ENCODE peak calls at places on chromosomes 5 and 9, in ten cellular contexts. One of them, this sample, is unnamed.

GRCh38 chr9:121288874-121289553 is 21.1 kb downstream of the GSN start:
- DNase-seq in IMR-90: peak; percentile 74
- DNase-seq in Peyer's patch: peak; percentile 67
- DNase-seq in PC-3: no peak
- DNase-seq in retinal pigment epithelial cell: peak; percentile 96
- DNase-seq in uterus: peak; percentile 93
- DNase-seq in fibroblast of the aortic adventitia: peak; percentile 85
- DNase-seq in cardiac fibroblast: peak; percentile 66
- DNase-seq in kidney epithelial cell: peak; percentile 86
- DNase-seq in left lung: peak; percentile 74
- DNase-seq in this sample: no peak

GRCh38 chr5:93062548-93062947 is 518.5 kb downstream of the NR2F1-AS1 start:
- DNase-seq in IMR-90: no peak
- DNase-seq in Peyer's patch: no peak
- DNase-seq in PC-3: peak; percentile 48
- DNase-seq in retinal pigment epithelial cell: no peak
- DNase-seq in uterus: no peak
- DNase-seq in fibroblast of the aortic adventitia: peak; percentile 25
- DNase-seq in cardiac fibroblast: peak; percentile 33
- DNase-seq in kidney epithelial cell: no peak
- DNase-seq in left lung: no peak
- DNase-seq in this sample: peak; percentile 38

GRCh38 chr5:66906021-66906420 is 290.6 kb downstream of the CD180 start:
- DNase-seq in IMR-90: no peak
- DNase-seq in Peyer's patch: no peak
- DNase-seq in PC-3: no peak
- DNase-seq in retinal pigment epithelial cell: no peak
- DNase-seq in uterus: no peak
- DNase-seq in fibroblast of the aortic adventitia: no peak
- DNase-seq in cardiac fibroblast: no peak
- DNase-seq in kidney epithelial cell: no peak
- DNase-seq in left lung: no peak
- DNase-seq in this sample: no peak

GRCh38 chr5:159001247-159001646 is 98.5 kb downstream of the EBF1 start:
- DNase-seq in IMR-90: no peak
- DNase-seq in Peyer's patch: no peak
- DNase-seq in PC-3: no peak
- DNase-seq in retinal pigment epithelial cell: no peak
- DNase-seq in uterus: no peak
- DNase-seq in fibroblast of the aortic adventitia: peak; percentile 72
- DNase-seq in cardiac fibroblast: peak; percentile 69
- DNase-seq in kidney epithelial cell: no peak
- DNase-seq in left lung: no peak
- DNase-seq in this sample: peak; percentile 62

GRCh38 chr9:116383956-116384355 is 230.4 kb downstream of the PAPPA start:
- DNase-seq in IMR-90: peak; percentile 73
- DNase-seq in Peyer's patch: no peak
- DNase-seq in PC-3: no peak
- DNase-seq in retinal pigment epithelial cell: no peak
- DNase-seq in uterus: no peak
- DNase-seq in fibroblast of the aortic adventitia: no peak
- DNase-seq in cardiac fibroblast: peak; percentile 64
- DNase-seq in kidney epithelial cell: no peak
- DNase-seq in left lung: no peak
- DNase-seq in this sample: peak; percentile 6

GRCh38 chr5:55711531-55712022 is 547 bp downstream of the SLC38A9 start:
- DNase-seq in IMR-90: no peak
- DNase-seq in Peyer's patch: no peak
- DNase-seq in PC-3: no peak
- DNase-seq in retinal pigment epithelial cell: no peak
- DNase-seq in uterus: no peak
- DNase-seq in fibroblast of the aortic adventitia: no peak
- DNase-seq in cardiac fibroblast: no peak
- DNase-seq in kidney epithelial cell: no peak
- DNase-seq in left lung: no peak
- DNase-seq in this sample: no peak

GRCh38 chr5:171442287-171443042 is 23.0 kb downstream of the FGF18 start:
- DNase-seq in IMR-90: peak; percentile 60
- DNase-seq in Peyer's patch: no peak
- DNase-seq in PC-3: no peak
- DNase-seq in retinal pigment epithelial cell: no peak
- DNase-seq in uterus: no peak
- DNase-seq in fibroblast of the aortic adventitia: peak; percentile 17
- DNase-seq in cardiac fibroblast: peak; percentile 26
- DNase-seq in kidney epithelial cell: no peak
- DNase-seq in left lung: no peak
- DNase-seq in this sample: no peak

GRCh38 chr5:149851211-149851610 is 93.4 kb downstream of the PDE6A start:
- DNase-seq in IMR-90: no peak
- DNase-seq in Peyer's patch: no peak
- DNase-seq in PC-3: no peak
- DNase-seq in retinal pigment epithelial cell: no peak
- DNase-seq in uterus: no peak
- DNase-seq in fibroblast of the aortic adventitia: no peak
- DNase-seq in cardiac fibroblast: no peak
- DNase-seq in kidney epithelial cell: no peak
- DNase-seq in left lung: no peak
- DNase-seq in this sample: no peak

GRCh38 chr5:38925154-38925925 is 79.5 kb downstream of the OSMR start:
- DNase-seq in IMR-90: peak; percentile 80
- DNase-seq in Peyer's patch: no peak
- DNase-seq in PC-3: no peak
- DNase-seq in retinal pigment epithelial cell: no peak
- DNase-seq in uterus: no peak
- DNase-seq in fibroblast of the aortic adventitia: peak; percentile 71
- DNase-seq in cardiac fibroblast: peak; percentile 86
- DNase-seq in kidney epithelial cell: peak; percentile 16
- DNase-seq in left lung: no peak
- DNase-seq in this sample: no peak

GRCh38 chr9:87783180-87783579 is 57.3 kb downstream of the CTSL start:
- DNase-seq in IMR-90: no peak
- DNase-seq in Peyer's patch: no peak
- DNase-seq in PC-3: no peak
- DNase-seq in retinal pigment epithelial cell: no peak
- DNase-seq in uterus: no peak
- DNase-seq in fibroblast of the aortic adventitia: no peak
- DNase-seq in cardiac fibroblast: no peak
- DNase-seq in kidney epithelial cell: no peak
- DNase-seq in left lung: no peak
- DNase-seq in this sample: no peak

GRCh38 chr9:9790216-9790872 is 822.5 kb downstream of the PTPRD start:
- DNase-seq in IMR-90: no peak
- DNase-seq in Peyer's patch: no peak
- DNase-seq in PC-3: peak; percentile 44
- DNase-seq in retinal pigment epithelial cell: peak; percentile 8
- DNase-seq in uterus: no peak
- DNase-seq in fibroblast of the aortic adventitia: peak; percentile 1
- DNase-seq in cardiac fibroblast: peak; percentile 18
- DNase-seq in kidney epithelial cell: peak; percentile 10
- DNase-seq in left lung: no peak
- DNase-seq in this sample: peak; percentile 47

GRCh38 chr9:9791621-9792020 is 821.2 kb downstream of the PTPRD start:
- DNase-seq in IMR-90: no peak
- DNase-seq in Peyer's patch: no peak
- DNase-seq in PC-3: peak; percentile 25
- DNase-seq in retinal pigment epithelial cell: no peak
- DNase-seq in uterus: no peak
- DNase-seq in fibroblast of the aortic adventitia: peak; percentile 8
- DNase-seq in cardiac fibroblast: peak; percentile 7
- DNase-seq in kidney epithelial cell: peak; percentile 4
- DNase-seq in left lung: no peak
- DNase-seq in this sample: peak; percentile 19

DNA sequence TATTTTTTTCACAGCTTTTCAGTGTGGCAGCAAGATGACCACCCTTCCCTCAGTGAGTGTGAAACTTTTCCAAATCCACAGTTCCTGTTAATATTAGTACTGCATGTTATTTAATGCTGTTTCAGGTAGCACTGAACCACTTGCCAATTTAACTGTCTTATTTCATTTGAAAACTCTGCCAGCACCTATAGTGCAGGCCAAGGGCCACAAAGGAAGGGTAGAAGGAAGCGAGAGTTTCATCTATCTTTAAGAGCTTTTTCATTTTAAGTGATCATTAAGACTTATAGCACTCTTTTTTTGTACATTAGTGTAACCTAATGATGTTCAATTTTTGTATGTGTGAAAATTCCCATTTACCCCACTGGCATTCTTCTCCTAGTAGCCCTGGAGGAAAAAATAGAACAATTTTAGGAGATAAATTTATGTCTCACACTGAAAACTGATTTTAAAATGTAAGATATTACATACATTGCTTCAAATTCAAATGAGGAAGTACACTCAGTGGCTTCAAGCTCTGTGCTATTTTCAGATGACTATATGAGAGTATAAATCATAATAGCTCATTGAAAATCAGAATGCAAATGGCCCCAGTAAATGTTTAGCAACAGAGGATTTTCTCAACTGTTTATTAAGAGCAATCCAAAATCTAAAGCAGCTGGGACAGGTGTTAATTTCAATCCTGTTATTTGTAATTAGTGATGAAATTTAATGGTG is 820.5 kb downstream of the PTPRD start:
- DNase-seq in IMR-90: no peak
- DNase-seq in Peyer's patch: no peak
- DNase-seq in PC-3: no peak
- DNase-seq in retinal pigment epithelial cell: no peak
- DNase-seq in uterus: no peak
- DNase-seq in fibroblast of the aortic adventitia: no peak
- DNase-seq in cardiac fibroblast: no peak
- DNase-seq in kidney epithelial cell: no peak
- DNase-seq in left lung: no peak
- DNase-seq in this sample: no peak
- TF ChIP-seq CTCF in IMR-90: no peak
- TF ChIP-seq CTCF in Peyer's patch: no peak
- TF ChIP-seq CTCF in PC-3: no peak
- TF ChIP-seq CTCF in retinal pigment epithelial cell: no peak
- TF ChIP-seq CTCF in uterus: no peak
- TF ChIP-seq CTCF in fibroblast of the aortic adventitia: no peak
- TF ChIP-seq CTCF in cardiac fibroblast: no peak
- TF ChIP-seq CTCF in kidney epithelial cell: no peak
- TF ChIP-seq CTCF in left lung: no peak
- TF ChIP-seq CTCF in this sample: no peak

DNA sequence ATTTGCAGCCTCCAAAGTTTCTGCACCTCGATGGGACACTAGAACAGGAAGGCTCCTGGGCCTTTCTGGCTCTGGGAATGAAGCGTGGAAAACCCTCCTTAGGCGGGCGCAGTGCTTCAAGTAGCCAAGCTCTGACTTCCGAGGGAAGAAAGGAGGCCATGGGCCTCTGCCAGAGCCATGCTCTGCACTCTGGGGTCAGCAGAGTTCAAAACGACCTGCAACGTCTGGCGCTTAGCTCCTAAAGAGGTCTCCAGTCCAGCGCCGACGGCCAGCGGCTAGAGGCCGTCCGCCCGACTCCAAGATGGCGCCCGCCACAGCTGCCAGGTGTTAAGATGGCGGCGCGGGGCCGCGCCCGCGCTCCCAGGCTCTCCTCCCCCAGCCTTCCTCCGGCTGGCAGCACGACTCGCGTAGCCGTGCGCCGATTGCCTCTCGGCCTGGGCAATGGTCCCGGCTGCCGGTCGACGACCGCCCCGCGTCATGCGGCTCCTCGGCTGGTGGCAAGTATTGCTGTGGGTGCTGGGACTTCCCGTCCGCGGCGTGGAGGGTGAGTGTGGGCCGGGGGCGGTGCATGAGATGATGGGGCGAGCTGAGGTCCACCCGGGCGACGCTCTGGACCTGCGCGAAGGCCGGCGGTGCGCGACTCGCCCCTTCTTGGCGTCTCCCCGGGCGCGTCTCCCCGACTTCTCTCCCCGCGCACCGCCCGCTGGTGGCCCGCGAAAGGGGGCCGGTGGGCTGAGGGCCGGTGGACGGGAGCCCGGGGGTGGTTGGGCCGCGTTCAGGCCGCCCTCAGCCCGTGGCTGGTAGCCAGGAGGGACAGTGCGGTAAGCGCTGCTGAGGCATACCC is at the start of gene TXNDC15:
- DNase-seq in IMR-90: peak; percentile 86
- DNase-seq in Peyer's patch: peak; percentile 91
- DNase-seq in PC-3: peak; percentile 72
- DNase-seq in retinal pigment epithelial cell: peak; percentile 52
- DNase-seq in uterus: peak; percentile 84
- DNase-seq in fibroblast of the aortic adventitia: peak; percentile 83
- DNase-seq in cardiac fibroblast: peak; percentile 87
- DNase-seq in kidney epithelial cell: peak; percentile 23
- DNase-seq in left lung: peak; percentile 90
- DNase-seq in this sample: peak; percentile 87
- TF ChIP-seq CTCF in IMR-90: no peak
- TF ChIP-seq CTCF in Peyer's patch: no peak
- TF ChIP-seq CTCF in PC-3: no peak
- TF ChIP-seq CTCF in retinal pigment epithelial cell: no peak
- TF ChIP-seq CTCF in uterus: no peak
- TF ChIP-seq CTCF in fibroblast of the aortic adventitia: no peak
- TF ChIP-seq CTCF in cardiac fibroblast: no peak
- TF ChIP-seq CTCF in kidney epithelial cell: no peak
- TF ChIP-seq CTCF in left lung: no peak
- TF ChIP-seq CTCF in this sample: no peak

DNA sequence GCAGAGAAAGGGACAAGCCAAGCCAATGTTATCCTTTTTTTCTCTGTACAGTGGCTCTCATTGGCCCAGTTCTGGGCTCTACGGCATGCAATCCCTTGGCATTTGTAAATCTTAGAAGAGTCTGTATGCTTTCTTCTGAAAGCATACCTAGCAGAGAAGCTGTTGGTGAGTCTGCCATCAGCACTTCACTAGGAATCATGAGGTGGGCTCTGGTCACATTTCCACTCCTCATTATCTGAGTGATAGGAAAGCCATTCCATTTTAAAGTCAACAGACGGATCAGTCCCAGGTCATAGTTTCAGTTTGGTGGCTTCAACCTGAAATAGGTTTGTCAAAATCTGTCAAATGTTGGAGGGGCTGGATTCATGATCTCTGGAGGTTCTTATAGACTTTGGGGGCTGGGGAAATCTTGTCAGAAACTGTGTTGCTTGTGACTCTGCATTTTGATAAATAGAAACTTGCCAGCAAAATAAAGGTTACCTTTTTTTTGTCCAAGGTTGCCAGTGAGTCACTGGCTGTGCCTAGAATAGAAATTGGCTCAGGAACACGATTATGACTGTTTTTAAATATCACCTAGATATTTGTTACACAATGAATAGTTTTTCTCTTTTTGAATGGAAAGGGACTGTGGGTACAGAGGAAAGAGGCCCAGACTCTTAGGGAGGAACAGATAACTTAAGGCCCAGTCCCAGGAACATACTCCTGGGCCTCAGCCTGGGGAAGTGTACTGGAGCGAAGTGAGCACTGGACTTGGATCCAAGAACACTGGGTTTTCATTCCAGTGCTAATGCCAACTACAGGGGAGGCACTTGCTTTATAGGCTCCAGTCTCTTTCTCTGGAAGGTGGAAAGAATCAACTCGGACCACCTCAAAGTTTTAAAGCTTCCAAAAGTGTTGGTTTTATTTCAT is 183.1 kb downstream of the NMUR2 start:
- DNase-seq in IMR-90: no peak
- DNase-seq in Peyer's patch: no peak
- DNase-seq in PC-3: peak; percentile 28
- DNase-seq in retinal pigment epithelial cell: no peak
- DNase-seq in uterus: no peak
- DNase-seq in fibroblast of the aortic adventitia: no peak
- DNase-seq in cardiac fibroblast: no peak
- DNase-seq in kidney epithelial cell: no peak
- DNase-seq in left lung: no peak
- DNase-seq in this sample: peak; percentile 18
- TF ChIP-seq CTCF in IMR-90: no peak
- TF ChIP-seq CTCF in Peyer's patch: no peak
- TF ChIP-seq CTCF in PC-3: no peak
- TF ChIP-seq CTCF in retinal pigment epithelial cell: no peak
- TF ChIP-seq CTCF in uterus: no peak
- TF ChIP-seq CTCF in fibroblast of the aortic adventitia: no peak
- TF ChIP-seq CTCF in cardiac fibroblast: no peak
- TF ChIP-seq CTCF in kidney epithelial cell: no peak
- TF ChIP-seq CTCF in left lung: no peak
- TF ChIP-seq CTCF in this sample: no peak

GRCh38 chr5:155699385-155699784 is 627.6 kb upstream of the SGCD start:
- DNase-seq in IMR-90: no peak
- DNase-seq in Peyer's patch: no peak
- DNase-seq in PC-3: no peak
- DNase-seq in retinal pigment epithelial cell: no peak
- DNase-seq in uterus: no peak
- DNase-seq in fibroblast of the aortic adventitia: no peak
- DNase-seq in cardiac fibroblast: no peak
- DNase-seq in kidney epithelial cell: no peak
- DNase-seq in left lung: no peak
- DNase-seq in this sample: no peak
- TF ChIP-seq CTCF in IMR-90: no peak
- TF ChIP-seq CTCF in Peyer's patch: no peak
- TF ChIP-seq CTCF in PC-3: no peak
- TF ChIP-seq CTCF in retinal pigment epithelial cell: peak; percentile 12
- TF ChIP-seq CTCF in uterus: no peak
- TF ChIP-seq CTCF in fibroblast of the aortic adventitia: no peak
- TF ChIP-seq CTCF in cardiac fibroblast: no peak
- TF ChIP-seq CTCF in kidney epithelial cell: peak; percentile 5
- TF ChIP-seq CTCF in left lung: no peak
- TF ChIP-seq CTCF in this sample: peak; percentile 12

This sample was measured in MCF 10A.